ENCODE peak calls at places on chromosomes 2 and 18, in five cellular contexts. I is stomach, Z is uterus, G is adrenal gland, V is tibial nerve. H is an unnamed sample.

GRCh38 chr2:240948086-240948485 is 42.0 kb downstream of the CROCC2 start:
- DNase-seq in I (peak; percentile 11), Z (no peak), G (no peak), V (no peak), H (peak; percentile 3)

GRCh38 chr2:218990612-218991011 is 2.6 kb downstream of the CRYBA2 start:
- DNase-seq in I (no peak), Z (no peak), G (no peak), V (no peak), H (no peak)

GRCh38 chr18:75827781-75828274 is 400.3 kb upstream of the SMIM21 start:
- DNase-seq in I (no peak), Z (no peak), G (no peak), V (no peak), H (no peak)

GRCh38 chr2:147790580-147790979 is 54.2 kb upstream of the ACVR2A start:
- DNase-seq in I (no peak), Z (no peak), G (no peak), V (no peak), H (no peak)

GRCh38 chr2:150569761-150570160 is 82.3 kb upstream of the RND3 start:
- DNase-seq in I (no peak), Z (no peak), G (no peak), V (no peak), H (no peak)

GRCh38 chr18:23237524-23238151 is 102.4 kb downstream of the CABLES1 start:
- DNase-seq in I (peak; percentile 57), Z (peak; percentile 77), G (peak; percentile 30), V (no peak), H (peak; percentile 61)

GRCh38 chr2:123747316-123747715 is 277.8 kb upstream of the CNTNAP5 start:
- DNase-seq in I (no peak), Z (no peak), G (no peak), V (no peak), H (no peak)

GRCh38 chr18:41532344-41533086 is 422.5 kb upstream of the PIK3C3 start:
- DNase-seq in I (no peak), Z (no peak), G (no peak), V (no peak), H (no peak)

GRCh38 chr2:134491796-134492441 is 226.9 kb downstream of the TMEM163 start:
- DNase-seq in I (peak; percentile 50), Z (no peak), G (no peak), V (no peak), H (no peak)

GRCh38 chr2:121992700-121993099 is 237.2 kb downstream of the TSN start:
- DNase-seq in I (no peak), Z (no peak), G (no peak), V (no peak), H (no peak)

GRCh38 chr18:48821251-48821590 is 129.5 kb downstream of the SMAD7 start:
- DNase-seq in I (peak; percentile 8), Z (no peak), G (no peak), V (no peak), H (peak; percentile 3)

GRCh38 chr2:75602724-75603342 is 42.1 kb upstream of the EVA1A start:
- DNase-seq in I (no peak), Z (no peak), G (no peak), V (no peak), H (no peak)

GRCh38 chr2:238929242-238930081 is 81.6 kb downstream of the TWIST2 start:
- DNase-seq in I (peak; percentile 25), Z (peak; percentile 72), G (no peak), V (peak; percentile 63), H (peak; percentile 22)

GRCh38 chr2:119697290-119698013 is 18.5 kb downstream of the TMEM177 start:
- DNase-seq in I (no peak), Z (no peak), G (no peak), V (no peak), H (no peak)

GRCh38 chr2:53848062-53848461 is 11.7 kb downstream of the GPR75 start:
- DNase-seq in I (no peak), Z (no peak), G (no peak), V (no peak), H (no peak)

GRCh38 chr18:12515550-12515949 is 107.8 kb downstream of the PRELID3A start:
- DNase-seq in I (no peak), Z (no peak), G (no peak), V (no peak), H (no peak)

GRCh38 chr18:48452863-48453323 is 43.7 kb upstream of the ZBTB7C start:
- DNase-seq in I (no peak), Z (no peak), G (no peak), V (no peak), H (no peak)

GRCh38 chr2:105821428-105822125 is 76.9 kb downstream of the NCK2 start:
- DNase-seq in I (no peak), Z (no peak), G (no peak), V (no peak), H (no peak)

GRCh38 chr2:230658877-230659652 is 53.6 kb upstream of the CAB39 start:
- DNase-seq in I (no peak), Z (no peak), G (no peak), V (no peak), H (no peak)

GRCh38 chr18:2536493-2536892 is 34.8 kb downstream of the METTL4 start:
- DNase-seq in I (no peak), Z (no peak), G (no peak), V (no peak), H (no peak)

GRCh38 chr2:88753833-88754584 is 62.5 kb downstream of the RPIA start:
- DNase-seq in I (no peak), Z (no peak), G (no peak), V (no peak), H (no peak)

GRCh38 chr18:77911973-77912372 is 662.3 kb downstream of the GALR1 start:
- DNase-seq in I (no peak), Z (no peak), G (no peak), V (no peak), H (no peak)

GRCh38 chr2:10300997-10301945 is 1.4 kb upstream of the HPCAL1 start:
- DNase-seq in I (no peak), Z (no peak), G (no peak), V (no peak), H (peak; percentile 47)

GRCh38 chr2:73776869-73777519 is 2.9 kb downstream of the DUSP11 start:
- DNase-seq in I (no peak), Z (no peak), G (no peak), V (no peak), H (no peak)

GRCh38 chr2:241629762-241630435 is 7.1 kb downstream of the THAP4 start:
- DNase-seq in I (no peak), Z (no peak), G (no peak), V (no peak), H (no peak)

GRCh38 chr2:232502901-232503791 is 15.5 kb upstream of the ECEL1 start:
- DNase-seq in I (peak; percentile 45), Z (no peak), G (peak; percentile 68), V (no peak), H (peak; percentile 14)

GRCh38 chr2:48531141-48531648 is 1.2 kb downstream of the STON1 start:
- DNase-seq in I (no peak), Z (peak; percentile 68), G (peak; percentile 21), V (no peak), H (no peak)

GRCh38 chr2:222424729-222425671 is 657 bp downstream of the SGPP2 start:
- DNase-seq in I (peak; percentile 46), Z (no peak), G (peak; percentile 41), V (no peak), H (peak; percentile 43)

GRCh38 chr2:54465143-54465542 is 9.0 kb downstream of the SPTBN1 start:
- DNase-seq in I (no peak), Z (no peak), G (no peak), V (no peak), H (no peak)

DNA sequence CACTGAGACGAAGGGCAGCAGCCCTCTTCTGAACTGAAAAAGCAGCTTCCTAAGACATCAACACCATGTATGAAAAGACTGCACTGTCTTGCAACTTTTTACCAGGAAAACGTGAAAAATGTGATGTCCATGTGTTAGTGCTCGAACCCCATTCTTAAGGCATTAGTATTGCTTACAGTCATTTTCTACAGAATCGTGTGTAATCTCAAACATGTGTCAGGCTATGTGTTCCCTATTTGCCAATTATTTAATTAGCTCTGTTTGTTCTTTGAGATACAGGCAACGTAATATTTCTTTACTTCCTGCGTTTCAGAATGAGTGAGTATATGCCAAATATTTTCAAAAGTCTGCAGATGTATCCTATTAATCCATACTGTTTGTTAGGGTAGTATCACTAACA is 307.7 kb upstream of the CCDC68 start:
- DNase-seq in I (no peak), Z (no peak), G (no peak), V (no peak), H (no peak)
- H3K27ac ChIP-seq in I (no peak overlapping the region), Z (no peak overlapping the region), G (peak overlapping the region; percentile 71), V (no peak overlapping the region), H (no peak overlapping the region)

GRCh38 chr2:103167599-103167998 is 405.8 kb downstream of the TMEM182 start:
- DNase-seq in I (no peak), Z (no peak), G (no peak), V (no peak), H (no peak)
- TF ChIP-seq POLR2A in I (no peak), Z (no peak), G (no peak), V (no peak), H (no peak)

DNA sequence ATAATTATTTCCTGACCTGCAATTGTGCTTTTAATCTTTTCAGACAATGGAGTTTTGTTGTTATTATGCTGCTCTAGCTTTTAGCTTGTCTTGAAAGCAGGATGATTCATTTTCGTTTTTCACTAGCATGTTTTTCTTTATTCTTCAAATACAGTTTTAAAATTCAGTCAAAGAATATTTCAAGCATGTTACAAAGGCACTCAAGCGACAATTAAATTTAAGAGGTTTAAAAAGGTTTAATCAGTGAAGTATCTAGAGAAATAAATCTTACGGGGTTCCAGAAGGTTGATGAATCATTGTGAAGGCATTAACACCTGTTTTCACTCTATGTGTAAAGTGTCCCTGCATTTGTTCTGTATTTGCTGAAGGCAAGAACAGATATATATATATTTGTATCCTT is 390.7 kb upstream of the TMEFF2 start:
- DNase-seq in I (no peak), Z (no peak), G (no peak), V (no peak), H (no peak)
- H3K27ac ChIP-seq in I (no peak overlapping the region), Z (no peak overlapping the region), G (no peak overlapping the region), V (no peak overlapping the region), H (no peak overlapping the region)

GRCh38 chr2:172168917-172169346 is 66.2 kb upstream of the DLX2 start:
- DNase-seq in I (no peak), Z (no peak), G (no peak), V (no peak), H (no peak)

GRCh38 chr2:172177581-172177980 is 74.9 kb upstream of the DLX2 start:
- DNase-seq in I (no peak), Z (no peak), G (no peak), V (no peak), H (no peak)

GRCh38 chr2:172173307-172173706 is 70.6 kb upstream of the DLX2 start:
- DNase-seq in I (no peak), Z (no peak), G (no peak), V (no peak), H (no peak)

GRCh38 chr2:172169611-172170010 is 66.9 kb upstream of the DLX2 start:
- DNase-seq in I (no peak), Z (no peak), G (no peak), V (no peak), H (peak; percentile 35)

DNA sequence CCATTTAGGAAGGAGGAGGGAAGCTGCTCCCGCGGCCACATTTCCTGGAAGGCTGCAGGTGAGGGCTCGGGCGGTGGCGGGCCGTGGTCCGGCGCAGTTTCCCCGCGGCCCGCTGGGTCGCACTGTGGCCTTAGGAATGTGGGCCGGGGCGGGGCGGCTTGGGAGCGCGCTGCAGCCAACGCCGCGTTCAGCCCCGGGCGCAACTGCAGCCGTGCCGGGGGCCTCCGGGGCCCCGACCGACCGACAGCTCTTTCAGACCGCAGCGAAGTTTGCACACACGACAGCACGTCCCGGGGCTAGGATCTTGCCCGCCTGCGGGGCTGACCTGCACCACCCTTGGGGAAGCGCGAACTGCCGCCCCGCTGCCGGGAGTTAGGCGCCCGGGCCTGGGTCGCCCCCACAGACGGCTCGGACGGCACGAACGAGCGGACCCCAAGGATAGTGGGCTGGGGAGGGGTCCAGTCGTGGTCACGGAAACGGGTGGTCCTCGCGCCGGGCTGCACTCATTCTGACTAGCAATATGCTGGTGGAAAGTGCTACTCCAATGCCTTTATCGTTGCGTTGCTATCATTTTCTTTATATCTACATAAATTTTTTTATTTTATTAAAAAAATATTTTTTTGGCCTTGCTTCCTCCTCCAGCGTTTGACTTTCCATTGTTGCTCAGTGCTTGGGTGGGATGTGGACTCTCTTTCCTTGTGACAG is 70.0 kb upstream of the DLX2 start:
- DNase-seq in I (peak; percentile 88), Z (peak; percentile 61), G (peak; percentile 63), V (peak; percentile 53), H (peak; percentile 86)
- TF ChIP-seq POLR2A in I (no peak), Z (peak; percentile 27), G (no peak), V (no peak), H (peak; percentile 46)

H was measured in transverse colon.